ENCODE peak calls at places on chromosomes 5 and 9, in four cellular contexts. B is IMR-90, Q is neural progenitor cell, Z is HCT116. H is an unnamed sample. For H3K4me1, the result is how much of the 10 kb centered on the place peaks cover.

GRCh38 chr5:989961-990530 is 18.6 kb upstream of the NKD2 start:
- DNase-seq in Z (no peak), B (no peak), Q (peak), H (no peak)

GRCh38 chr9:99491408-99492259 is 269.6 kb downstream of the SEC61B start:
- DNase-seq in B (peak), Z (no peak), Q (no peak), H (peak)

GRCh38 chr9:101737705-101738565 is 512 bp downstream of the GRIN3A start:
- DNase-seq in Z (no peak), Q (peak), B (no peak), H (peak)

GRCh38 chr5:170113517-170113891 is 7.8 kb downstream of the FOXI1 start:
- DNase-seq in B (no peak), Z (no peak), Q (no peak), H (no peak)

GRCh38 chr9:91160181-91160580 is 201.5 kb downstream of the AUH start:
- DNase-seq in B (no peak), Z (no peak), Q (no peak), H (no peak)

GRCh38 chr5:125489146-125489545 is 742.7 kb upstream of the ZNF608 start:
- DNase-seq in Z (no peak), Q (no peak), B (no peak), H (no peak)

GRCh38 chr5:80754900-80755299 is 100.1 kb upstream of the DHFR start:
- DNase-seq in Q (peak), B (peak), Z (no peak), H (no peak)

GRCh38 chr9:92607773-92608172 is 62.2 kb downstream of the IPPK start:
- DNase-seq in Q (no peak), Z (no peak), B (peak), H (peak)

GRCh38 chr9:110058304-110058953 is 149.5 kb downstream of the C9orf152 start:
- DNase-seq in Z (peak), B (peak), Q (peak), H (peak)

GRCh38 chr9:73565833-73566465 is 414.3 kb downstream of the ANXA1 start:
- DNase-seq in Z (no peak), B (no peak), Q (peak), H (peak)

GRCh38 chr9:127612993-127613954 is 1.2 kb downstream of the STXBP1 start:
- DNase-seq in Z (no peak), B (peak), Q (peak), H (peak)

GRCh38 chr5:2738700-2739359 is 12.6 kb downstream of the IRX2 start:
- DNase-seq in Z (no peak), Q (no peak), B (no peak), H (no peak)

GRCh38 chr5:17180957-17181723 is 36.3 kb upstream of the BASP1 start:
- DNase-seq in B (peak), Q (no peak), Z (no peak), H (peak)

GRCh38 chr5:125227333-125228075 is 481.1 kb upstream of the ZNF608 start:
- DNase-seq in Q (peak), B (peak), Z (peak), H (peak)

GRCh38 chr5:60507687-60508086 is 192.3 kb downstream of the DEPDC1B start:
- DNase-seq in Q (no peak), B (peak), Z (no peak), H (no peak)

GRCh38 chr9:127262621-127263020 is 2.0 kb upstream of the GARNL3 start:
- DNase-seq in Q (no peak), B (peak), Z (no peak), H (no peak)

GRCh38 chr5:120239076-120239475 is 225.0 kb upstream of the PRR16 start:
- DNase-seq in B (no peak), Q (no peak), Z (no peak), H (peak)

GRCh38 chr5:32428426-32428825 is 16.1 kb downstream of the ZFR start:
- DNase-seq in B (no peak), Z (no peak), Q (no peak), H (no peak)

GRCh38 chr5:54832846-54833245 is 152.5 kb downstream of the ESM1 start:
- DNase-seq in Q (no peak), Z (no peak), B (peak), H (no peak)

GRCh38 chr9:38126730-38127129 is 57.7 kb upstream of the SHB start:
- DNase-seq in B (no peak), Z (no peak), Q (no peak), H (no peak)

GRCh38 chr9:121450241-121450640 is 49.4 kb downstream of the GGTA1 start:
- DNase-seq in B (no peak), Q (no peak), Z (no peak), H (no peak)

GRCh38 chr5:135398160-135398854 is 724 bp downstream of the MACROH2A1 start:
- DNase-seq in Q (peak), B (no peak), Z (peak), H (peak)

GRCh38 chr5:62593331-62593730 is 14.7 kb downstream of the LRRC70 start:
- DNase-seq in B (peak), Z (no peak), Q (no peak), H (peak)

DNA sequence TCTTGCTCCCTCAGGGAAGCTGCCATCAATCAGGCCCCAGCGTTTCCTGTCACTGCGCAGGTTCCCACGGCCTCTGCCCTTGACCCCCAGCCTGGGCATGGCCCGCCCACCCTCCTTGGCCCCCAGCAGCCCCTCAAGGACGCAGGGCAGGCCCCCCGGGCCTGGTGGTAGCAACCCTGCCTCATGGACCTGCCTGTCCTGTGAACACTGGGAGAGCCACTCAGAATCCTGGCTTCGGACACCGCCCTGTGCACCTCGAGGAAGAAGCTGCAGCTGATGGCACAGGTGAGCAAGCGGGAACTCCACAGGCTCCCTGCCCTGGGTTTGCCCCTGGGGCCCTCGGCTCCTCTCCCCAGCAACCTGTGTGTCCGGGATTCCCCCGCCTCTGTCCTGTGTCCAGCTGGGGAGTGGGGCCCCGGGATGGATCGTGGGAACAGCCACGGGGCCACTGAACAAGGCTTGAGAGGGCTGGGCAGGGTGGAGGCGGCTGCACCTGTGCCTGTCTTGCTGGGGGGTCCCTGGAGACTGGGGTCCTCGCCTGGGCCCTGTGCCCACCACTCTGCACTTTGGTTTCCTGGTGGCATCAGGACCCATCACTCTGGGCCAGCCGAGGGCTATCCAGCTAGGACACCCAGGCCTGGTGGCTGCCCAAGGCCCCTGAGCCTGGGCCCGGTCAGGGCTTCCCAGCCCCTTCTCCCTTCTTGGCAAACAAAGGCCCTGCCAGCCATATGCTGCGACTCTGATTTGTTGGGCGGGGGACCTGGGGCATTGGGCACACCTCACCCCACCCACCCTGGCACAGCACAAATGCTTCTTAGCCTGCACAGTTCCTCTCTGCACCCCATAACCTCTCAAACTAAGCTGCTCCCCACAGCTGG is 33.5 kb upstream of the EGFL7 start:
- DNase-seq in Q (no peak), B (no peak), Z (no peak), H (no peak)
- H3K4me1 ChIP-seq in Q (under half), B (under half), Z (under half), H (under half)

DNA sequence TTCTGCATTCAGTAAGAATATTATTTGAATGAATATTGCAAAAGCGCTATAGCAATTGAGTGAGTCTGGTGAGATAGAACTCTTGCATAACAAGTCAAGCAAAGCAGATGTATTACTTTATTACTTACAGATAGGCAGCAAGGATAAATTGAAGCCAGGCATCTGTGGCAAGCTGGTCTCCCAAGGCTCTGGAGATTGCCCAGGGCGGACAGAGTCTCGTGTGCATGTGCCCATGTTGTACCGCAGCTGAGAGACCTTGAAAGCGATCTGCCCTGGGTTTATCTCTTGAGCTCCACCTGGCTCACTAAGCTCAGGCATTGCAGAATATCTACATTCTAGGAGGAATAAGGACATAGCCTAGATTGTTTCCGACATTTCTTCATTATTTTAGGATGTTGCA is 591.6 kb downstream of the ISL1 start:
- DNase-seq in Q (no peak), Z (no peak), B (no peak), H (no peak)
- H3K9ac ChIP-seq in Q (no peak), Z (no peak), B (no peak), H (no peak)

GRCh38 chr5:156914371-156914737 is 48.7 kb downstream of the TIMD4 start:
- DNase-seq in Q (no peak), B (no peak), Z (no peak), H (no peak)

GRCh38 chr5:156913719-156914370 is 49.2 kb downstream of the TIMD4 start:
- DNase-seq in Q (peak), Z (no peak), B (no peak), H (no peak)

GRCh38 chr5:156918311-156918845 is 44.6 kb downstream of the TIMD4 start:
- DNase-seq in Q (no peak), B (no peak), Z (no peak), H (no peak)

GRCh38 chr5:156912869-156913268 is 50.2 kb downstream of the TIMD4 start:
- DNase-seq in B (no peak), Q (no peak), Z (no peak), H (no peak)

GRCh38 chr5:156913355-156913718 is 49.7 kb downstream of the TIMD4 start:
- DNase-seq in Z (no peak), B (no peak), Q (no peak), H (no peak)
- H3K4me3 ChIP-seq in Z (no peak), B (no peak), Q (no peak), H (no peak)

GRCh38 chr5:139689631-139690384 is 41.7 kb downstream of the CXXC5 start:
- DNase-seq in Z (no peak), B (no peak), Q (no peak), H (peak)

GRCh38 chr5:139687656-139688055 is 39.5 kb downstream of the CXXC5 start:
- DNase-seq in Z (no peak), Q (no peak), B (no peak), H (no peak)

GRCh38 chr5:139688712-139689413 is 40.7 kb downstream of the CXXC5 start:
- DNase-seq in Z (no peak), Q (no peak), B (no peak), H (no peak)

GRCh38 chr5:139686919-139687421 is 38.8 kb downstream of the CXXC5 start:
- DNase-seq in Q (no peak), Z (no peak), B (no peak), H (no peak)

DNA sequence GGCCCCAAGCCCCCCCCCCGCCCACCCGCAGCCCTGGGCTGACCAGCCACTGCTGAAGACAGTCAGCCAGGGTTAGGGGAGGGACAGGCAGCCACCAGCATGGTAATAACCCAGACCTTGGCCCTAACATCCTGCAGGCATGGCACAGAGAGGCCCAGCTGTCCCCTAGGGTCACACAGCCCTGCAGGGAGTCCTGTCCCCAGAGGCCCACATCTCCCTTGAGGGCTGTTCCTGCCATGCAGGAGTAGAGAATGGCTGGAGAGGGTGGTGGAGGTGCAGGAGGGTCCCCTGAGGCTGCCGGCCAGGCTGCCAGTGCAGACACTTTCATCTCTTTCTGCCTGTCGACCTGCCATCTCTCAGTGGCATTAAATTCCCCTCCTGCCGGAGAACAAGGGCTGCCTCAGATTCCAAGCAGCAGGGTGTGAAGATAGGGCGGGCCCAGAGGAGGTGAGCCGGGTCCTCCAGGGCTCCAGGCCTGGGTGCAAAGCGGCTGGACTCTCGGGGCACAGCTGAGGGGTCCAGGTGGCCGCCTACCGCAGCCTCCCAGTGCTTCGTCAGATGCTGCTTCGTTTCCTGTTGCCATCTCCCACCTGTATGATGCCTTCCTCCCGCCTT is 40.0 kb downstream of the CXXC5 start:
- DNase-seq in Q (peak), B (no peak), Z (no peak), H (no peak)
- H3K4me1 ChIP-seq in Q (half or more), B (under half), Z (under half), H (under half)

GRCh38 chr9:4138180-4138579 is 161.7 kb downstream of the GLIS3 start:
- DNase-seq in Z (no peak), Q (no peak), B (no peak), H (no peak)
- H3K9ac ChIP-seq in Z (peak), Q (no peak), B (peak), H (peak)

GRCh38 chr5:138870611-138871010 is 4.5 kb downstream of the LRRTM2 start:
- DNase-seq in B (no peak), Q (peak), Z (no peak), H (peak)

GRCh38 chr5:138874771-138875628 is at the start of gene LRRTM2:
- DNase-seq in Q (peak), Z (no peak), B (peak), H (peak)

GRCh38 chr5:138873886-138874200 is 1.3 kb downstream of the LRRTM2 start:
- DNase-seq in Q (no peak), Z (no peak), B (no peak), H (no peak)

GRCh38 chr5:138874241-138874640 is 894 bp downstream of the LRRTM2 start:
- DNase-seq in Q (no peak), B (peak), Z (no peak), H (peak)

DNA sequence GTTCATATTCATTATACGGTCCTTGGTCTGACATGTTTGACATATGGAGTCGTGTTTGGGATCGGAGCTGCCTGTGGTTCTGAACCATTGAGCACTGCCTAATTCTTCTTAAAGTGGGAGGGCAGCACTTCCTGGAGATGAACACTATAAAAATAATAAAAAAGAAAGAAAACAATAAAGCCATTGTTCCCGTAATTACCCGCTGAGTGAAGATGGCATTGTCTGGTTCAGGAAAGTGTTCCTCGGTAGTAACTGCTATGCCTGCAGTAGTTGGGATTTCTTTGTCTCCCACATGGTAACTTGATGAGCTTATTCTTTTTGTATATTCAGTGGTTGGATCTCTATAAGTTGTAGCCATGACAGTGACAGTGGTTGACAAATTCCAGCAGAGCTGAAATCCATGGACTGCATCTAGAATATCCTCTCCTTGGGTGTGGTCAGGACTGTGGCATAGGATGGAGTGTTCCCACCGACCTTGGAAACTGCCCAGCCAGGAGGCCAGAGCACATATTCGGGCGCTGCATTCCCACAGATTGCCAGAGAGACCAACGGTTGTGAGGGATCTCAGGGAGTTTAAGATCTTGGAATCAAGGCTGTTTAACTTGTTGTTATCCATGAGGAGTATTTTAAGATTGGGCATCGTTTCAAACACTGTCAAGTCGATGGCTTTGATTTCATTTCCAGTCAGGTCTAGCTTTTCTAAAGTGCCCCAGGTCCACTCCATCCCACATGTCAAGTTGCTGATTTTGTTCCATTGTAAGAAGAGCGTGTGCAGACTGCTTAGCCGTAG is 1.8 kb downstream of the LRRTM2 start:
- DNase-seq in B (no peak), Q (no peak), Z (no peak), H (no peak)
- H3K4me3 ChIP-seq in B (no peak), Q (no peak), Z (no peak), H (no peak)

GRCh38 chr9:12781334-12781733 is 6.5 kb downstream of the LURAP1L start:
- DNase-seq in Z (no peak), Q (no peak), B (no peak), H (no peak)
- H3K4me1 ChIP-seq in Z (under half), Q (under half), B (under half), H (under half)

H was measured in adipocyte.